ENCODE peak calls at places on chromosomes 2 and 18, in nine cellular contexts. H is aorta, L is SK-N-DZ, U is head of caudate nucleus, G is AG08395, X is NCI-H524 treated with DMSO at 0.1 percent for 48 hours, Y is M059J, S is T-helper 17 cell, A is GM10248. T is an unnamed sample.

GRCh38 chr2:46812381-46813024 is 103.1 kb downstream of the MCFD2 start:
- DNase-seq in H (peak; percentile 90), L (peak; percentile 28), U (peak; percentile 59), G (peak; percentile 88), X (no peak), Y (peak; percentile 92), S (no peak), A (peak; percentile 4), T (no peak)

GRCh38 chr2:3953117-3953516 is 249.7 kb downstream of the DCDC2C start:
- DNase-seq in H (no peak), L (no peak), U (no peak), G (no peak), X (no peak), Y (no peak), S (no peak), A (no peak), T (no peak)

GRCh38 chr2:8491296-8492048 is 190.4 kb upstream of the ID2 start:
- DNase-seq in H (no peak), L (no peak), U (no peak), G (peak; percentile 37), X (no peak), Y (no peak), S (no peak), A (no peak), T (no peak)

GRCh38 chr2:152718909-152719645 is 657 bp downstream of the ARL6IP6 start:
- DNase-seq in H (no peak), L (peak; percentile 75), U (no peak), G (peak; percentile 9), X (peak; percentile 29), Y (peak; percentile 76), S (no peak), A (peak; percentile 16), T (peak; percentile 68)

GRCh38 chr18:36331541-36331971 is 34.0 kb downstream of the FHOD3 start:
- DNase-seq in H (no peak), L (no peak), U (no peak), G (no peak), X (no peak), Y (no peak), S (no peak), A (no peak), T (no peak)

GRCh38 chr2:65604246-65604645 is 171.8 kb upstream of the SPRED2 start:
- DNase-seq in H (no peak), L (no peak), U (no peak), G (peak; percentile 45), X (no peak), Y (peak; percentile 36), S (no peak), A (no peak), T (no peak)

GRCh38 chr2:224584111-224584764 is 925 bp downstream of the CUL3 start:
- DNase-seq in H (peak; percentile 57), L (no peak), U (peak; percentile 18), G (peak; percentile 20), X (no peak), Y (peak; percentile 55), S (peak; percentile 10), A (peak; percentile 18), T (no peak)

GRCh38 chr2:160647967-160648685 is 154.5 kb upstream of the RBMS1 start:
- DNase-seq in H (no peak), L (no peak), U (no peak), G (no peak), X (no peak), Y (no peak), S (no peak), A (no peak), T (no peak)

GRCh38 chr2:25690058-25690457 is 16.7 kb upstream of the DTNB start:
- DNase-seq in H (no peak), L (no peak), U (no peak), G (peak; percentile 50), X (no peak), Y (peak; percentile 83), S (no peak), A (no peak), T (no peak)

GRCh38 chr2:226796012-226796839 is 3.4 kb downstream of the IRS1 start:
- DNase-seq in H (no peak), L (no peak), U (no peak), G (no peak), X (no peak), Y (no peak), S (no peak), A (no peak), T (no peak)